ENCODE peak calls at places on chromosomes 1 and 21, in eight cellular contexts. C, Y, F, Z, W, A, S and D are unnamed samples.

GRCh38 chr1:151858886-151859665 is 5.6 kb upstream of the THEM5 start:
- DNase-seq in C (no peak), Y (no peak), F (no peak), Z (peak), W (no peak), A (no peak), S (no peak), D (no peak)

GRCh38 chr1:160542303-160542945 is 19.4 kb upstream of the SLAMF6 start:
- DNase-seq in C (no peak), Y (no peak), F (no peak), Z (no peak), W (no peak), A (no peak), S (no peak), D (no peak)

GRCh38 chr1:2205191-2205952 is 10.8 kb upstream of the FAAP20 start:
- DNase-seq in C (peak), Y (peak), F (peak), Z (peak), W (peak), A (peak), S (peak), D (peak)

GRCh38 chr1:23246274-23246673 is 29.0 kb upstream of the HTR1D start:
- DNase-seq in C (no peak), Y (no peak), F (no peak), Z (no peak), W (peak), A (no peak), S (no peak), D (no peak)

GRCh38 chr1:185349556-185349955 is 32.5 kb upstream of the IVNS1ABP start:
- DNase-seq in C (no peak), Y (no peak), F (no peak), Z (no peak), W (no peak), A (no peak), S (no peak), D (no peak)

GRCh38 chr1:26574690-26575349 is 45.3 kb downstream of the RPS6KA1 start:
- DNase-seq in C (peak), Y (no peak), F (no peak), Z (no peak), W (no peak), A (no peak), S (peak), D (no peak)

GRCh38 chr1:173507847-173508209 is 30.7 kb downstream of the PRDX6 start:
- DNase-seq in C (no peak), Y (no peak), F (no peak), Z (no peak), W (no peak), A (no peak), S (peak), D (no peak)

GRCh38 chr1:88221396-88221795 is 462.7 kb upstream of the PKN2 start:
- DNase-seq in C (peak), Y (no peak), F (no peak), Z (no peak), W (no peak), A (no peak), S (no peak), D (no peak)

GRCh38 chr1:156513189-156513588 is 12.6 kb upstream of the MEF2D start:
- DNase-seq in C (peak), Y (no peak), F (peak), Z (no peak), W (no peak), A (no peak), S (peak), D (no peak)

GRCh38 chr1:54795100-54795665 is 5.9 kb downstream of the TTC22 start:
- DNase-seq in C (no peak), Y (peak), F (no peak), Z (no peak), W (no peak), A (no peak), S (peak), D (no peak)

GRCh38 chr1:221687731-221688487 is 54.0 kb downstream of the DUSP10 start:
- DNase-seq in C (no peak), Y (no peak), F (no peak), Z (no peak), W (no peak), A (no peak), S (no peak), D (no peak)

GRCh38 chr1:226447932-226448670 is 40.2 kb upstream of the PARP1 start:
- DNase-seq in C (no peak), Y (no peak), F (no peak), Z (no peak), W (no peak), A (no peak), S (peak), D (no peak)

GRCh38 chr1:107787299-107787698 is 177.7 kb downstream of the VAV3 start:
- DNase-seq in C (no peak), Y (no peak), F (no peak), Z (no peak), W (peak), A (no peak), S (peak), D (no peak)

GRCh38 chr21:35190201-35190701 is 141.1 kb upstream of the RUNX1 start:
- DNase-seq in C (peak), Y (no peak), F (no peak), Z (no peak), W (no peak), A (no peak), S (peak), D (no peak)

GRCh38 chr1:182658055-182658454 is 26.3 kb downstream of the RGS8 start:
- DNase-seq in C (no peak), Y (no peak), F (no peak), Z (no peak), W (no peak), A (no peak), S (no peak), D (no peak)
- TF ChIP-seq CTCF in C (no peak), Y (no peak), F (no peak), Z (no peak), W (no peak), A (no peak), S (no peak), D (no peak)

GRCh38 chr1:86227026-86227425 is 70.5 kb upstream of the COL24A1 start:
- DNase-seq in C (peak), Y (peak), F (no peak), Z (no peak), W (no peak), A (no peak), S (no peak), D (no peak)
- TF ChIP-seq CTCF in C (no peak), Y (no peak), F (no peak), Z (no peak), W (no peak), A (no peak), S (no peak), D (no peak)

DNA sequence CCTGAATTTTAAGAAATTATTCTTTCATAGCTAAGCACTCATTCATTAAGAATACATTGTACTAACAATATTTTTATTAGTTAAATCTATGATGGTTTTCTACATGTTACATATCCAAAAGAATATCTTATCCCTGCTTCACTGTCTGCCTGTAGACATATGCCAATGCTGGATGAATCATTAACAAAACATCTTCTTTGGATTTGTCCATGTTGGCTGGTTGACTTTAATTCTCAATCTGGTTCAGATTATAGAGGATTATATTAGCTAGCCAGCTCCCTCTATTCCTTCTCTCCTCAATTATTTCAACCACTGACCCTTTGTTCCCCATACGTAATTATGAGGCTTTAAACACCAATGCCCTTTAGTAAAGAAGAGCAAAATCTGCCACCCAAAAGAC is 138.9 kb upstream of the DMRTA2 start:
- DNase-seq in C (peak), Y (no peak), F (no peak), Z (no peak), W (no peak), A (no peak), S (peak), D (no peak)
- TF ChIP-seq CTCF in C (no peak), Y (no peak), F (no peak), Z (no peak), W (no peak), A (no peak), S (no peak), D (no peak)

DNA sequence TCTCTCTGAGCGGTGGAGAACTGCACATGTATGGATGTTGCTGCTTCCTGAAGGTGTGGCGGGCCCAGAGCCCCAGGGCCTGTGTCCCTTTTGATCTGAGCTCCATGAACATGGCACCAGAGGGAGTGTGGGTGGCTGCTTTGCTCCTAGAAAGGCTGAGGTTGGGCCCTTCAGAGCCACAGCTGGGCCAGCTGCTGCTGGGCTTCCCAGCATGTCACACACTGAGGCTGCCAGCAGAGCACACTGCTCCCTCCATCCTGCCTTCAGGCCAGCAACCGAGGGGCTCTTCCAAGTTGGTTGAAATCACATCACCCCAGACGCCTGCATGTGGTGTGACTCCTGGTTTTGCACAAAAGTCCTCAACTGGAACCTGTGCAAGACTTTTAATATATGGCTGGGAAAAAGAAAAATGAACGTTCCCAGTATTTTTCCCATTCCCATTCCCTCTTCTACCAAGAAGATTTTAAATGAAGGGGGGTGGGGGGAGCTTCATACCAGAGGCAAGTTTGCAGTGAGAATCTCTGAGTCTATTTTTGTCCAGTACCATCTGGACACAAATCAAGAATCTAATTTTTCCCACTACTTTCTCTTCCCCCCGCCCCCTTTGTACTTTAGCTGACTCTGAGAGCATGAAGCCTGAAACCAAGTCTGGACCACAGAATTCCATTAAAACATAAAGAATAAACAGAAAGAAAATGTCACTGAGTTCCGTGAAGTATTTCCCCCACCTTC is 26.2 kb upstream of the NGF start:
- DNase-seq in C (peak), Y (peak), F (no peak), Z (no peak), W (no peak), A (no peak), S (peak), D (no peak)
- TF ChIP-seq CTCF in C (peak), Y (no peak), F (no peak), Z (no peak), W (no peak), A (no peak), S (peak), D (no peak)

DNA sequence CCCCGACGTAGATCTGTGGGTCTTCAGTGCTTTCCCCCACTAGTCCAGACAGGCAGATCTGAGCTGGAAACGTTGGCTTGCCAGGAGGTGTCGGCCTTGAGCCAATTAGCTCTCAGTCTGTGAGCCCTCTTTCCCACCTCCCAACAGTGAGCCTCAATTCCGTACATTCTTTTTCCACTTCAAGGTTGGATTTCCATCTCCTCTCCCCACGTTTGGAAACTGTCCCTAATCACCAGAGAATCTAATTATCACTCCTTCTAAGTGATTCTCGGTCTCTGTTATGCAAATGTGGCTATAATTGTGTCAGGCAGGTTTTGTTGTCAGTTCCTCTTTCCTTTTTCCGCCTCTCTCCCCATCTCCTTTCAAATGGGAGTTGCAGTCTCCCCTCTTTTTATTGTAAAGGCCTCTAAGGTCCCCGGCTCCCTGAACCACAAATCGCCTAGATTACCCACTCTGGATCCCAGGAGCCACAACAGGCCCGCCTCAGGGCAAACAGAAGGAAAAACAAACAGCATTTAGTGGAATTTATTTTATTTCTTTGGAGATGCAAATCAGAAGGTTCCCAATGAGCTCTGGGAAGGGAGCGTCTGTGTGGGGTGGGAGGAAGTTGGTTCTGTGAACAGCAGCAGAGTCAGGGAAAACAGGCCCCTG is 29.4 kb upstream of the LRRN2 start:
- DNase-seq in C (no peak), Y (no peak), F (no peak), Z (no peak), W (no peak), A (no peak), S (no peak), D (no peak)
- TF ChIP-seq CTCF in C (no peak), Y (no peak), F (no peak), Z (no peak), W (no peak), A (peak), S (no peak), D (peak)

GRCh38 chr1:236540813-236541465 is 17.2 kb downstream of the LGALS8 start:
- DNase-seq in C (no peak), Y (no peak), F (no peak), Z (no peak), W (no peak), A (no peak), S (no peak), D (no peak)

GRCh38 chr1:236541710-236542109 is 17.9 kb downstream of the LGALS8 start:
- DNase-seq in C (no peak), Y (no peak), F (no peak), Z (no peak), W (no peak), A (no peak), S (no peak), D (no peak)

GRCh38 chr1:236545621-236546169 is 21.9 kb downstream of the LGALS8 start:
- DNase-seq in C (no peak), Y (no peak), F (no peak), Z (no peak), W (no peak), A (no peak), S (no peak), D (no peak)

GRCh38 chr1:236543065-236543669 is 19.4 kb downstream of the LGALS8 start:
- DNase-seq in C (no peak), Y (no peak), F (no peak), Z (no peak), W (no peak), A (no peak), S (no peak), D (no peak)
- TF ChIP-seq CTCF in C (peak), Y (peak), F (no peak), Z (no peak), W (peak), A (peak), S (no peak), D (no peak)

DNA sequence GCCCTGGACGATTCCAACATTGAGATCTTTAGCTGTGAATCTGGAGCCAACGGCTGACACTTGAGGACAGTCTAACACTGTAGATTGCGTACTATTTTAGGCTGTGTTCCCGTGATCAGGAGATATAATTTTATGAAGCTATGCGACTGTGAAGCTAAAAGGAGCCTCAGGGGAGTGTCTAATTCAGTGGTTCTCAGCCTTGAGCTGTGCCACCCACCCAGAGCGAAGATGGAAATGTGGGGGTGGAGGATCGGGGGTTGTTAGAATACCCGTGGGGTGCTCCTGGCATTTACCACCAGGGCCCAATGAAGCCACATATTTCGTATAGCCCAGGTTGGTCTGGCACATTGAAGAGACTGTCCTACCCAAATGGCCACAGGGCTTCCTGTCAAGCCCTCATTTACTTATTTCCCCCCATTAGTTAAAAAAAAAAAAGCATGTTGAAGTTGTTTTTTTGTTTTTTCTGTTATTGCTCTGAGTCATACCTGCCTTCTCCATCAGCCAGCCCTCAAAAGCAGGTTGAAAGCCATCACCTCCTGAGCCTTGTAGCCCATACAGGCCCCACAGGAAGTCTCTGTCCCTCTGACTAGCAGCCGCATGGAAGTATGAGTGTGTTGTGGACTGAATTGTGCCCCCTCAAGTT is 141.7 kb downstream of the GALNT2 start:
- DNase-seq in C (no peak), Y (no peak), F (no peak), Z (no peak), W (no peak), A (no peak), S (no peak), D (no peak)
- TF ChIP-seq CTCF in C (no peak), Y (no peak), F (no peak), Z (no peak), W (no peak), A (no peak), S (no peak), D (no peak)

DNA sequence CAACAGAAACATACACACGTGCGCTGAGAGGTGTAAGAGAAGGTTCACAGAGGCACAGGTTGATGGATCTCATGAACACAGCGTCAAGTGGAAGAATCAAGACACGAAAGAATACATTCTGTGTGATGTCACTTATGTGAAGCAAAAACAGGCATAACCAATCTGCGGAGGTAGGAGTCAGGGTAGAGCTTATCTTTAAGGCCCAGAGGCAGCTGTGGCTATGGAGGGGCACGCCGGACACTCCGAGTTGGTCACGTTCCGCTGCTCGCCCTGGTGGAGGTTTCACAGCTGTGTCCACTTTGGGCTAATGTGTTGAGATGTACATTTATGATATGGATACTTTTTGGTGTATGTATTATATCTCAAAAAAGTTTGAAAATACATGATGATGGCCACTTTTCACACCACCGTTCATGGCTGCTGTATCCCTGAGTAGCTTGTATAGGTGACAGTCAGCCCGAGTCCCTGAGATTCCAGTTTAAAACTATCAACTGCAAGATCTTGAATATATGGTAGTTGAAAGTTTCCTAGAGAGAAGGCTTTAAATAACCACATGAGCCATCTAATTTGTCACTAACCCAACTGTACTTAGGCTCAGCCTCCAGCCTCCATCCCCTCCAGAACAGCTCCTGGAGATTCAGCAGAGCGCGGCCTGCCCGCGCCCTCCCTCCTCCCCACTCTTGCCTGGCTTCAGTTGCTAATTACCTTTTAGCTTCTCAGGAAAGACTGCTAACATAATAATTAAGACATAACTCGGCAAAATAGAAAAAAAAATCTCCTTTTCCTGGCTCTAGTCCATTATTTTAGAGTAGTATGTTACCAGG is 6.7 kb upstream of the ADARB1 start:
- DNase-seq in C (no peak), Y (no peak), F (no peak), Z (no peak), W (no peak), A (no peak), S (no peak), D (no peak)
- TF ChIP-seq CTCF in C (no peak), Y (no peak), F (no peak), Z (no peak), W (no peak), A (no peak), S (no peak), D (no peak)